ENCODE peak calls at places on chromosomes 6 and 20, in six cellular contexts. One of them, this sample, is unnamed.

GRCh38 chr6:119348308-119349040 is 1.1 kb downstream of the MAN1A1 start:
- DNase-seq in Peyer's patch: peak; percentile 38
- DNase-seq in NB4: no peak
- DNase-seq in uterus: peak; percentile 31
- DNase-seq in right lobe of liver: peak; percentile 92
- DNase-seq in HepG2: peak; percentile 80
- DNase-seq in this sample: no peak

GRCh38 chr6:76683985-76684384 is 611.5 kb upstream of the IMPG1 start:
- DNase-seq in Peyer's patch: no peak
- DNase-seq in NB4: no peak
- DNase-seq in right lobe of liver: no peak
- DNase-seq in HepG2: no peak
- DNase-seq in uterus: no peak
- DNase-seq in this sample: no peak

GRCh38 chr20:35742741-35743523 is 872 bp upstream of the RBM39 start:
- DNase-seq in HepG2: peak; percentile 69
- DNase-seq in right lobe of liver: no peak
- DNase-seq in uterus: no peak
- DNase-seq in Peyer's patch: no peak
- DNase-seq in NB4: peak; percentile 79
- DNase-seq in this sample: no peak

GRCh38 chr6:16200231-16200941 is 38.0 kb upstream of the GMPR start:
- DNase-seq in NB4: no peak
- DNase-seq in HepG2: no peak
- DNase-seq in uterus: no peak
- DNase-seq in right lobe of liver: no peak
- DNase-seq in Peyer's patch: no peak
- DNase-seq in this sample: no peak

GRCh38 chr6:127484207-127484858 is 25.1 kb upstream of the KIAA0408 start:
- DNase-seq in uterus: no peak
- DNase-seq in right lobe of liver: no peak
- DNase-seq in NB4: peak; percentile 45
- DNase-seq in Peyer's patch: no peak
- DNase-seq in HepG2: peak; percentile 73
- DNase-seq in this sample: no peak

GRCh38 chr20:63267681-63268080 is 4.9 kb upstream of the ARFGAP1 start:
- DNase-seq in uterus: no peak
- DNase-seq in Peyer's patch: no peak
- DNase-seq in HepG2: no peak
- DNase-seq in right lobe of liver: no peak
- DNase-seq in NB4: no peak
- DNase-seq in this sample: no peak

GRCh38 chr6:106858653-106859092 is 115.9 kb downstream of the CD24 start:
- DNase-seq in uterus: peak; percentile 63
- DNase-seq in NB4: peak; percentile 4
- DNase-seq in Peyer's patch: no peak
- DNase-seq in right lobe of liver: no peak
- DNase-seq in HepG2: no peak
- DNase-seq in this sample: peak; percentile 56

GRCh38 chr20:10427060-10427692 is 6.8 kb downstream of the MKKS start:
- DNase-seq in Peyer's patch: peak; percentile 46
- DNase-seq in right lobe of liver: no peak
- DNase-seq in NB4: peak; percentile 55
- DNase-seq in HepG2: peak; percentile 71
- DNase-seq in uterus: peak; percentile 30
- DNase-seq in this sample: no peak

GRCh38 chr20:3686867-3687321 is 5.1 kb upstream of the ADAM33 start:
- DNase-seq in uterus: peak; percentile 95
- DNase-seq in HepG2: no peak
- DNase-seq in Peyer's patch: peak; percentile 25
- DNase-seq in NB4: no peak
- DNase-seq in right lobe of liver: no peak
- DNase-seq in this sample: peak; percentile 89

GRCh38 chr6:2855061-2855519 is 13.4 kb upstream of the SERPINB1 start:
- DNase-seq in uterus: no peak
- DNase-seq in HepG2: no peak
- DNase-seq in NB4: no peak
- DNase-seq in right lobe of liver: no peak
- DNase-seq in Peyer's patch: no peak
- DNase-seq in this sample: no peak
- TF ChIP-seq POLR2A in uterus: no peak
- TF ChIP-seq POLR2A in HepG2: no peak
- TF ChIP-seq POLR2A in NB4: no peak
- TF ChIP-seq POLR2A in right lobe of liver: no peak
- TF ChIP-seq POLR2A in Peyer's patch: no peak
- TF ChIP-seq POLR2A in this sample: no peak

DNA sequence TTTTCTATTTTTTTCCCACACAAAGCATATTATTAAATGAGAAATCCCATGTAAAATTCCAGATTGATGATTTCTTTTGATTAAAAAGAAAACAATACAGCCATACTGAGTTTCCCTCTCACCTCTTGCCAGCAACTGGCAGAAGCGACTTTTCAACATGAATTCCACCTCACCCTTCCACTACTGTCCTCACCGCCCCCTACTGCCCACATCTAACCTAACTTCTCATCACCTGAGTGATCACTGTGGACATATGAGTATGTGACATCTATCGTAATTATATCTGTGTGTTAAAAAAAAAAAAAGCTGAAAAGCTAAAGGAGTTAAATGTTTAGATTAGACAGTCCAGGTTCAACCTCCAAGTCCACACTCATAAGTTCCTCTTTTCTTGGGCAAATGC is 528.6 kb downstream of the PRKN start:
- DNase-seq in uterus: no peak
- DNase-seq in HepG2: peak; percentile 3
- DNase-seq in Peyer's patch: no peak
- DNase-seq in right lobe of liver: no peak
- DNase-seq in NB4: no peak
- DNase-seq in this sample: no peak
- TF ChIP-seq CTCF in uterus: no peak
- TF ChIP-seq CTCF in HepG2: peak; percentile 34
- TF ChIP-seq CTCF in Peyer's patch: no peak
- TF ChIP-seq CTCF in right lobe of liver: no peak
- TF ChIP-seq CTCF in NB4: no peak
- TF ChIP-seq CTCF in this sample: no peak

DNA sequence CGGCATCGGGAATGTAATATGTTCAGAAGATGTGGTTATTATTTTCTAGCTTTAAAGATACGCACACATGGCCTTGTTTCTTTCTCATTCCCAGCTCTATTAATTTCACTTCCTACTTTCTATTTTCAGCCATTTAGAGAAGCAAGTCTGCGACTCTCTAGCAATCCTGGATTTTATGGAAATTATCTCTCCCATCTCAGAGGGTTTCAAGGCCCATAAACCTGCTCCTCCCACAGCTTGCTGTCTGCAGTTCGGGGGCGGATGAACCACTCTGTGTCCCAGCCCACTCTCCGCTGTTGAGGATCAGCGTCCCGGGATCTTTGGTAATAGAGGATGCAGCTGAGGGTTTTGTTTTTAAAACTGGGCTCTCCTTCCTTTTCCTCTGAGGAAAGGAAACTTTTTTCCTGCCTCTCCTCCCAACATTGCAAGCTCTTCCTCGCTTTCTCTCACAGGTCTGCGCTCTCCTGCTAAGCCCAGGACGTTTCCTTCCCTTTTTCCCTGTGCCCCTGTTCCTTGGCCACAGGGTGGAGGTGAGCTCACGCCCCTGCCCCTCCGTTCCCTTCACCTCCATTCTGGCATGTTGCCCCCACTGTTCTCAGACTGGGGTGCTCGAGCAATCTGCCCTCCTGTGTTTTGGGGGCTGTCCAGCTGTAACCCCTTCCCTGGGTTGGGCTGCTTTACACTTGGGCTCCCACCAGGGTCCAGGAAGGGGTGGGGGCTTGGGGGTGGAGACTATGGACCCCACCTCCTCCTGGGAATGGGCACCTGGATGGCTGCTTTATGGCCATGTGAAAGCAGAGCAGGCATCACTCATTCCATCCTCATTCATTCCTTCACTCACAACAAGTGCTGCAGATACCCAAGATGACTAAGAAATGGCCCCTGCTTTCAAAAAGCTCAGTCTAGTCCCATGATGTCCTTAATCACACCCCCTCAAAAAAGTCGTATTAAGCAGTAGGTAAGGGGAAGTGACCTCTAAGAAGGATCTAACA is 54.9 kb downstream of the ZBTB9 start:
- DNase-seq in HepG2: no peak
- DNase-seq in uterus: no peak
- DNase-seq in right lobe of liver: no peak
- DNase-seq in NB4: peak; percentile 73
- DNase-seq in Peyer's patch: no peak
- DNase-seq in this sample: no peak
- H3K4me3 ChIP-seq in HepG2: no peak overlapping the region
- H3K4me3 ChIP-seq in uterus: peak overlapping the region; percentile 12
- H3K4me3 ChIP-seq in right lobe of liver: no peak overlapping the region
- H3K4me3 ChIP-seq in NB4: no peak overlapping the region
- H3K4me3 ChIP-seq in Peyer's patch: no peak overlapping the region
- H3K4me3 ChIP-seq in this sample: no peak overlapping the region

GRCh38 chr6:148507774-148508173 is 165.1 kb downstream of the SASH1 start:
- DNase-seq in right lobe of liver: no peak
- DNase-seq in uterus: no peak
- DNase-seq in Peyer's patch: no peak
- DNase-seq in NB4: no peak
- DNase-seq in HepG2: no peak
- DNase-seq in this sample: no peak
- TF ChIP-seq POLR2A in right lobe of liver: no peak
- TF ChIP-seq POLR2A in uterus: no peak
- TF ChIP-seq POLR2A in Peyer's patch: no peak
- TF ChIP-seq POLR2A in NB4: no peak
- TF ChIP-seq POLR2A in HepG2: no peak
- TF ChIP-seq POLR2A in this sample: no peak

GRCh38 chr20:50085481-50086365 is 27.2 kb downstream of the UBE2V1 start:
- DNase-seq in right lobe of liver: peak; percentile 46
- DNase-seq in uterus: peak; percentile 16
- DNase-seq in NB4: peak; percentile 88
- DNase-seq in HepG2: peak; percentile 82
- DNase-seq in Peyer's patch: peak; percentile 53
- DNase-seq in this sample: peak; percentile 84
- TF ChIP-seq CTCF in right lobe of liver: peak; percentile 77
- TF ChIP-seq CTCF in uterus: peak; percentile 72
- TF ChIP-seq CTCF in NB4: peak; percentile 78
- TF ChIP-seq CTCF in HepG2: peak; percentile 94
- TF ChIP-seq CTCF in Peyer's patch: peak; percentile 78
- TF ChIP-seq CTCF in this sample: no peak

DNA sequence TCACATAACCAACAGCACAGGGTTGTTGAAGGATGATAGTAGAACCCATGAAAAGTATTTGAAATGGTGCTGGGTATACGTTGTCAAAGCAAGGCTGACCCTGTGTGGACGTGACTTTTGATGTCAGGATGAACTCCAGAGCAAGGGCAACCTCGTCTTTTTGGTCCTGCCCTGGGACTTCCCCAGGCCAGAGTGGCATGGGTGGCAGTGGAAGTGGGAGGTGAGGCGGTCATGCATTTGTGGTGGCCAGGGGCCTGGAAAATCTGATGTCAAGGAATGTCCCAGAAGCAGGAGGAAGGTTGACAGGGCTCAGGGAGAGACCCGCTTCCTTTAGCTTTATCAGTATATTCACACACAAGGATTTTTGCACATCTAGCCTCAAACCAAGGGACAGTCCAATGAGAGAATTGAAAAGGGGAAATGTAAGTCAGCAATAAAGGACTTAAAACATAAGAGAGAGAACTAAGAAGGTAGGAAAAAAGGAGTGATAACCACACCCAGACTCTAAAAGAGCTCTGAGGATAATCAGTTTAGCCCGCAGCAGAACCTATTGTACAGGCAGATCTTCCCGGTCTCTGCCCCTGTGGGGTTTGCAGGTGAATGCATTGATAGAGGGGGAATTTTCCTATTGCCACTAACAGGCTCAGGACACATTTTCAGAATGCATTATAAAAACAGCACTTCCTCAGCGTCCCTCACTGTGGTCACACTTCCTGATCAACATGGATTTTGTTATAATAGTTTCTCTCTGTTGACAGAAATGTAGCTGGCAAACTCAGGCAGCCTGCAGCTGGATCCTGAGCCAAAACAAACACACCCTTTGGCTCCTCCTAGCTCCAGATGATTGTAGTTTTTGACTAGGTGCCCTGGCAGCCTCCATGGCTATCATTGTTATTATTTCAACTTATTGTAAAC is 98.7 kb upstream of the HDGFL1 start:
- DNase-seq in Peyer's patch: no peak
- DNase-seq in right lobe of liver: peak; percentile 85
- DNase-seq in HepG2: no peak
- DNase-seq in uterus: peak; percentile 19
- DNase-seq in NB4: no peak
- DNase-seq in this sample: peak; percentile 54
- H3K4me3 ChIP-seq in Peyer's patch: no peak overlapping the region
- H3K4me3 ChIP-seq in right lobe of liver: no peak overlapping the region
- H3K4me3 ChIP-seq in HepG2: no peak overlapping the region
- H3K4me3 ChIP-seq in uterus: no peak overlapping the region
- H3K4me3 ChIP-seq in NB4: no peak overlapping the region
- H3K4me3 ChIP-seq in this sample: no peak overlapping the region

GRCh38 chr6:85460951-85461805 is 11.3 kb downstream of the NT5E start:
- DNase-seq in right lobe of liver: no peak
- DNase-seq in Peyer's patch: peak; percentile 40
- DNase-seq in HepG2: peak; percentile 45
- DNase-seq in uterus: peak; percentile 47
- DNase-seq in NB4: peak; percentile 80
- DNase-seq in this sample: no peak

GRCh38 chr6:85458782-85459181 is 8.9 kb downstream of the NT5E start:
- DNase-seq in NB4: no peak
- DNase-seq in right lobe of liver: no peak
- DNase-seq in Peyer's patch: no peak
- DNase-seq in HepG2: no peak
- DNase-seq in uterus: no peak
- DNase-seq in this sample: no peak

GRCh38 chr6:85458184-85458583 is 8.3 kb downstream of the NT5E start:
- DNase-seq in uterus: no peak
- DNase-seq in right lobe of liver: no peak
- DNase-seq in NB4: peak; percentile 59
- DNase-seq in Peyer's patch: peak; percentile 48
- DNase-seq in HepG2: no peak
- DNase-seq in this sample: no peak

GRCh38 chr6:85460154-85460950 is 10.5 kb downstream of the NT5E start:
- DNase-seq in uterus: no peak
- DNase-seq in right lobe of liver: no peak
- DNase-seq in HepG2: no peak
- DNase-seq in NB4: no peak
- DNase-seq in Peyer's patch: no peak
- DNase-seq in this sample: no peak

GRCh38 chr6:85459224-85459901 is 9.5 kb downstream of the NT5E start:
- DNase-seq in HepG2: no peak
- DNase-seq in uterus: no peak
- DNase-seq in NB4: no peak
- DNase-seq in Peyer's patch: no peak
- DNase-seq in right lobe of liver: no peak
- DNase-seq in this sample: no peak
- TF ChIP-seq POLR2A in HepG2: no peak
- TF ChIP-seq POLR2A in uterus: no peak
- TF ChIP-seq POLR2A in NB4: no peak
- TF ChIP-seq POLR2A in Peyer's patch: no peak
- TF ChIP-seq POLR2A in right lobe of liver: no peak
- TF ChIP-seq POLR2A in this sample: no peak

This sample was measured in lower leg skin.